ENCODE peak calls at places on chromosomes 11 and 22, in ten cellular contexts. H, K, A, E, Q, Y, P, W, D and V are unnamed samples.

GRCh38 chr22:33404723-33405122 is 346.5 kb upstream of the SYN3 start:
- DNase-seq in H (no peak), W (no peak), P (no peak), E (no peak), Y (no peak), D (no peak), Q (no peak), K (no peak), A (no peak), V (no peak)

GRCh38 chr22:22759371-22759770 is 115.0 kb downstream of the GGTLC2 start:
- DNase-seq in A (no peak), H (no peak), Y (no peak), E (no peak), Q (no peak), W (no peak), K (no peak), D (no peak), P (no peak), V (no peak)

GRCh38 chr11:78187366-78188011 is 937 bp downstream of the KCTD21 start:
- DNase-seq in A (no peak), Q (no peak), W (no peak), H (no peak), K (no peak), Y (no peak), E (peak), P (no peak), D (no peak), V (no peak)

GRCh38 chr22:37428649-37429586 is 1.6 kb upstream of the ELFN2 start:
- DNase-seq in Q (peak), Y (peak), D (peak), A (peak), H (peak), W (no peak), E (no peak), K (no peak), P (peak), V (peak)

GRCh38 chr11:29310706-29311342 is 706.0 kb downstream of the KCNA4 start:
- DNase-seq in H (no peak), D (peak), Q (no peak), W (no peak), A (no peak), P (no peak), Y (no peak), E (no peak), K (peak), V (no peak)

GRCh38 chr11:59787816-59788215 is 22.8 kb downstream of the MRPL16 start:
- DNase-seq in W (no peak), Q (no peak), A (no peak), P (no peak), H (no peak), E (no peak), Y (no peak), D (peak), K (peak), V (no peak)

GRCh38 chr11:113481672-113482071 is 6.5 kb upstream of the DRD2 start:
- DNase-seq in Q (no peak), E (no peak), P (no peak), D (no peak), Y (no peak), W (no peak), A (no peak), H (no peak), K (no peak), V (no peak)

GRCh38 chr22:44443641-44444235 is 54.3 kb downstream of the RTL6 start:
- DNase-seq in A (no peak), E (peak), H (no peak), P (no peak), D (no peak), Y (peak), W (no peak), K (no peak), Q (no peak), V (no peak)

GRCh38 chr22:19900707-19901436 is 40.7 kb upstream of the COMT start:
- DNase-seq in W (no peak), Y (no peak), A (no peak), E (no peak), H (no peak), P (no peak), Q (no peak), K (no peak), D (no peak), V (peak)

GRCh38 chr22:19857382-19857781 is 2.7 kb upstream of the GNB1L start:
- DNase-seq in D (no peak), W (no peak), P (no peak), A (no peak), H (no peak), K (no peak), Y (no peak), Q (no peak), E (no peak), V (no peak)

GRCh38 chr11:128463975-128464374 is 123.4 kb downstream of the ETS1 start:
- DNase-seq in D (peak), A (no peak), K (no peak), P (no peak), W (no peak), H (no peak), E (no peak), Y (no peak), Q (no peak), V (no peak)

GRCh38 chr11:119100246-119100959 is 1.2 kb downstream of the DPAGT1 start:
- DNase-seq in E (no peak), W (no peak), Q (no peak), D (peak), K (peak), P (no peak), Y (no peak), A (no peak), H (peak), V (no peak)

GRCh38 chr22:44358723-44359440 is 46.1 kb upstream of the SHISAL1 start:
- DNase-seq in A (no peak), Y (peak), D (no peak), H (no peak), Q (peak), W (peak), K (no peak), E (peak), P (no peak), V (no peak)

GRCh38 chr22:19479358-19480172 is at the start of gene CDC45:
- DNase-seq in A (peak), H (peak), Y (peak), K (peak), W (peak), E (peak), D (peak), P (peak), Q (peak), V (peak)

GRCh38 chr22:31561238-31561887 is 65.0 kb downstream of the SFI1 start:
- DNase-seq in P (peak), D (peak), K (peak), A (peak), W (peak), Q (peak), Y (peak), H (peak), E (peak), V (peak)

GRCh38 chr11:114059278-114059983 is at the start of gene ZBTB16:
- DNase-seq in E (peak), W (peak), K (no peak), D (no peak), P (peak), A (peak), Y (peak), H (no peak), Q (peak), V (peak)

GRCh38 chr11:7590529-7590928 is 76.7 kb downstream of the PPFIBP2 start:
- DNase-seq in D (no peak), P (no peak), Y (no peak), H (no peak), A (no peak), Q (no peak), E (no peak), W (no peak), K (no peak), V (no peak)

GRCh38 chr11:88447285-88447684 is 109.7 kb upstream of the CTSC start:
- DNase-seq in D (no peak), P (no peak), K (no peak), Y (no peak), E (no peak), A (no peak), W (no peak), Q (no peak), H (no peak), V (no peak)

GRCh38 chr11:19419021-19419750 is 178.4 kb upstream of the E2F8 start:
- DNase-seq in K (peak), A (no peak), E (no peak), D (peak), Q (no peak), P (no peak), Y (no peak), H (peak), W (no peak), V (no peak)

GRCh38 chr11:134597452-134597851 is 185.4 kb upstream of the B3GAT1 start:
- DNase-seq in Q (no peak), W (no peak), Y (no peak), P (no peak), D (no peak), E (no peak), A (no peak), H (no peak), K (no peak), V (no peak)

GRCh38 chr11:45755281-45755859 is 49.6 kb upstream of the SLC35C1 start:
- DNase-seq in K (no peak), P (no peak), Q (peak), H (no peak), W (peak), A (no peak), E (no peak), D (no peak), Y (no peak), V (no peak)

GRCh38 chr11:47948137-47948536 is 32.2 kb upstream of the PTPRJ start:
- DNase-seq in W (no peak), K (no peak), D (no peak), H (peak), E (no peak), Q (no peak), Y (no peak), P (no peak), A (no peak), V (no peak)

GRCh38 chr11:35427158-35427557 is 7.8 kb upstream of the SLC1A2 start:
- DNase-seq in A (peak), Y (no peak), W (no peak), E (no peak), Q (no peak), H (no peak), D (peak), P (no peak), K (no peak), V (no peak)

GRCh38 chr11:104772806-104773241 is 125.4 kb downstream of the CASP12 start:
- DNase-seq in H (peak), D (peak), W (no peak), P (no peak), Q (no peak), A (peak), Y (no peak), K (peak), E (no peak), V (no peak)

GRCh38 chr11:73236879-73237278 is 18.8 kb downstream of the P2RY2 start:
- DNase-seq in W (peak), A (no peak), P (peak), Y (no peak), K (peak), Q (peak), E (no peak), H (peak), D (peak), V (no peak)

GRCh38 chr11:127071606-127072005 is 71.0 kb upstream of the KIRREL3 start:
- DNase-seq in D (no peak), W (no peak), K (no peak), E (no peak), H (no peak), Y (no peak), P (no peak), Q (no peak), A (no peak), V (no peak)

GRCh38 chr22:31637375-31637937 is 24.6 kb downstream of the PISD start:
- DNase-seq in Q (no peak), P (no peak), E (no peak), K (no peak), H (no peak), D (no peak), W (no peak), Y (no peak), A (no peak), V (peak)

GRCh38 chr11:6742260-6742659 is 29.5 kb downstream of the OR2AG2 start:
- DNase-seq in D (no peak), K (no peak), Q (no peak), Y (no peak), H (no peak), A (no peak), P (no peak), E (no peak), W (no peak), V (no peak)

GRCh38 chr11:110526323-110526722 is 96.6 kb downstream of the FDX1 start:
- DNase-seq in P (no peak), Y (no peak), H (no peak), K (no peak), D (no peak), E (no peak), W (no peak), A (no peak), Q (no peak), V (no peak)
- H3K4me3 ChIP-seq in P (no peak), Y (no peak), H (no peak), K (no peak), D (no peak), E (no peak), W (no peak), A (no peak), Q (no peak), V (no peak)

DNA sequence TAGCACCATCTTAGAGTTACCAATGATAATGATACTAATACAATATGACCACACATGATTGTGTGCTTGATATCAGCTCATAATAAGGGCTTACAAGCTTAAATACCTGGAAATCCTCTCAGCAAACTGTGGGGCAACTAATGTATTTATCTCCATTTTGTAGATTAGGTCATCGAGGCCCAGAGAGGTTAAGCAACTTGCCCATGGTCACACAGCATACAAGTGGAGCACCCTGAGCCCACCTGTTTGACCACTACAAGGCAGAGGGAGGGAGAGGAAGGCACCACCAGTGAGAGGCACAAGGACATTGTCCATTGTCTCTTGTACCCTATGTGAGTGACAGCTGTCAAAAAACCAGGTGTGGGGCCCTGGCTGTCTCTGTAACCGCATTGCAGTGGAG is 123.7 kb downstream of the MIAT start:
- DNase-seq in A (no peak), Y (no peak), W (no peak), H (no peak), P (no peak), K (no peak), D (no peak), E (no peak), Q (no peak), V (no peak)
- H3K4me3 ChIP-seq in A (no peak), Y (no peak), W (no peak), H (no peak), P (no peak), K (no peak), D (no peak), E (no peak), Q (no peak), V (no peak)

DNA sequence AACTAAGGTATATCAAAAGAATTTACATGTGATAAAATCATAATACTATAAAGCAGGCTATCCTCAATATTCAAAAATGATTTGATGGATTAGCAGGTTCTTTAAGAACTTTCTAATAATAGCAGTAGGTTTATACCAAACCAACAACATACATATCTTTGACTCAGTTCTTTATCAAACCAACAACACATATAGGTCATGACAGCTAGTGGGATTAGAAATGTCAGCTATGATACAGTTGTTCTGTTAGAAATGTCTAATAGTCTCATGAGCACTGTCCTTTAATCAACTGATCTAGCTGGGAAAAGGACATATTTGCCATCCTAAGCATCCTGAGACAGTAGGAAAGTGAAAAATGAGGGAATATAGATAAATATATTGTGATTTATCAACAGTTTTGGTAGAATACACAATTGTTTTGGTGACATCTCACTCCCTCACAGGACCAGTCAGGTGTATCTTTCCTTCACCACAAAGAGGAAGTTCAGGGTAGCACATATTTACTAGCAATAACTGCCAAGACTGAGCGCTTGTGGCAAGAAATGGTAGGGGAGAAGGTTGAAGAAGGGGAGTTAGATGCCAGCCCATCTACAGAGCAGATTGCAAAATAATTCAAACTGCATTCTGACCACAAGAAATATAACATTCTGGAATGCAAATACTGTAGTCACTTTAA is 90.8 kb upstream of the APOA1 start:
- DNase-seq in E (no peak), A (no peak), P (no peak), Q (no peak), D (no peak), W (no peak), K (no peak), Y (no peak), H (no peak), V (no peak)
- H3K4me3 ChIP-seq in E (no peak), A (no peak), P (no peak), Q (no peak), D (no peak), W (no peak), K (no peak), Y (no peak), H (no peak), V (no peak)

GRCh38 chr11:796565-797299 is 1.3 kb downstream of the SLC25A22 start:
- DNase-seq in D (no peak), A (no peak), K (no peak), Y (peak), E (no peak), Q (peak), P (no peak), W (no peak), H (no peak), V (peak)

GRCh38 chr11:794013-794765 is 3.9 kb downstream of the SLC25A22 start:
- DNase-seq in E (no peak), D (no peak), P (no peak), W (no peak), A (no peak), Y (no peak), Q (peak), H (no peak), K (no peak), V (no peak)

GRCh38 chr11:795638-796564 is 2.2 kb downstream of the SLC25A22 start:
- DNase-seq in Q (peak), P (no peak), H (no peak), E (peak), W (peak), D (peak), A (no peak), Y (peak), K (peak), V (peak)

GRCh38 chr11:793556-793955 is 3.7 kb upstream of the CEND1 start:
- DNase-seq in D (no peak), A (no peak), W (no peak), K (no peak), E (no peak), Y (no peak), P (no peak), Q (peak), H (no peak), V (no peak)

DNA sequence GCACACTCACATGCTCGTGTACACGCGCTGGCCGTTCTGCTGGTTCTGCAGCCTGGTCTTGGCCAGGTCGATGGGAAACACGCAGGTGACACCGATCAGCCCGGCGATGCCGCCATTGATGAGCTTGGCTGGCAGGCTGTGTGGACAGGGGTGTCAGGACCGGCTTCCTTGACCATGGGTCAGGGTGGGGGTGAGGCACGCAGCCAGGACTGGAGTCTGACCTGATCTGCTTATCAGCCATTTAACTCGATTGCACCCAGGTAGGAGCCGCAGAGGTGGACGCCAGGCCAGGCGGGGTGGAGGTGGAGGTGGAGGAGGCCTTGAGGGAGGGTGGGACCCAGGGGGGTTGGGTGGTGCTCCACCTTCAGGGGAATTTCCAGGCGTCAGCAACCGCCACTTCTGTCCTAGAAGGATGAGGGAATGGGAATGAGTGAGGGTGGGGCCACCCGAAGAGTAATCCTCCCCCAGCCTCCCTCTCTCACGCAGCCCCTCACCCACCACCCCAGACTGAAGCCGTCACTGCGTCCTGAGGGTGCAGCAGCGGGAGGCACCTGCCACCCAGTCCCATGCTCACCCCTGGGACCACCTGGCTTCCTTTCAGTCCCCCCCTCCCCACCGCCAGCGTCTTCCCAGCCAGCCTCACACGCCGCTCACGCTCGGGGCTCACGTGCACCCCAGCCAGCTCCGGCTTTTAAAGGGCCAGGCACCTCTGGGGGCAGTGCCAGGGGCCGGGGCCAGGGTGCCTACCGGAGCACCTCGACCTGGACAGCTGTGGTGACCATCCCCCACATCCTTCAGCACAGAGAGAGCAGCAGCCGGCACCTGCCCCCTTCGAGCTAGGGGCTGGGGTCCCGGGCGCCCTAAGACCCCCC is 3.1 kb downstream of the SLC25A22 start:
- DNase-seq in H (no peak), Y (no peak), E (no peak), Q (peak), A (no peak), P (no peak), K (no peak), W (no peak), D (no peak), V (peak)
- H3K4me3 ChIP-seq in H (no peak), Y (peak), E (peak), Q (peak), A (peak), P (no peak), K (peak), W (no peak), D (peak), V (no peak)

GRCh38 chr11:66579017-66579606 is 10.7 kb upstream of the CTSF start:
- DNase-seq in E (peak), P (peak), A (peak), K (peak), H (peak), Y (peak), W (peak), D (peak), Q (peak), V (peak)
- H3K4me3 ChIP-seq in E (no peak), P (no peak), A (no peak), K (no peak), H (no peak), Y (no peak), W (no peak), D (no peak), Q (no peak), V (no peak)

DNA sequence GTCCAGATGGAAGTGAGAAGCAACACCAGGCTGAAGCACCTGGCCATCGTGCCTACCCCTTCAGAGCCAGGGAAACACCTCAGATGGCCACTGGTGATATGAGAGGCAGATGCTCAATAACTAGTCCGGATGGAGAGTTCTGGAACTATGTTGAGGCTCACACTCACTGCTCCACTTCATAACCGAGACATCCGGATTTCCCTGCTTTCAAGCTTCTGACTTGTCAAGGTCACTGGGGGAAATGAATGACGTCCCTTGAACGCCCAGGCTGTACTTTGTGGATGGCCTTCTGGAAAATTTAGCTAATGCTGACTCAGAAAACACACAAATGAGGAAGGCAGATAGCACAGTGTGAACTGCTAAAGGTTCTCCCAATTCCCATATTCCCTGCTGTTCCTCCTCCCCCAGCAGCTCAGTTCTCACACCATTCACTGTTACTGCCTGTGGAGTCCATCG is at the start of gene LYVE1:
- DNase-seq in W (no peak), P (no peak), A (no peak), Q (no peak), H (no peak), Y (no peak), E (peak), K (no peak), D (no peak), V (no peak)
- H3K4me3 ChIP-seq in W (no peak), P (no peak), A (no peak), Q (peak), H (no peak), Y (peak), E (peak), K (no peak), D (no peak), V (no peak)